ENCODE peak calls at places on chromosome 17, in four cellular contexts. K is adrenal gland, I is AG04450, M is mammary epithelial cell. B is an unnamed sample.

GRCh38 chr17:48545539-48545938 is 630 bp upstream of the HOXB2 start:
- DNase-seq in K (no peak), I (no peak), M (no peak), B (no peak)

GRCh38 chr17:8398980-8399379 is 1.4 kb upstream of the RNF222 start:
- DNase-seq in K (no peak), I (no peak), M (no peak), B (no peak)

GRCh38 chr17:2926019-2926650 is 129.9 kb downstream of the RAP1GAP2 start:
- DNase-seq in K (no peak), I (no peak), M (peak; percentile 94), B (peak; percentile 86)

GRCh38 chr17:77228224-77229215 is 87.8 kb downstream of the SEC14L1 start:
- DNase-seq in K (no peak), I (no peak), M (no peak), B (no peak)

GRCh38 chr17:48928876-48929811 is 15.5 kb downstream of the SNF8 start:
- DNase-seq in K (no peak), I (no peak), M (no peak), B (no peak)

GRCh38 chr17:56835259-56835575 is 1.3 kb downstream of the DGKE start:
- DNase-seq in K (peak; percentile 13), I (no peak), M (no peak), B (no peak)

GRCh38 chr17:72714357-72714966 is 378.0 kb downstream of the SLC39A11 start:
- DNase-seq in K (no peak), I (no peak), M (no peak), B (no peak)

GRCh38 chr17:73126716-73127473 is 34.4 kb upstream of the SLC39A11 start:
- DNase-seq in K (no peak), I (no peak), M (no peak), B (no peak)

GRCh38 chr17:7627250-7628121 is at the start of gene SAT2:
- DNase-seq in K (peak; percentile 98), I (peak; percentile 86), M (peak; percentile 87), B (peak; percentile 98)

DNA sequence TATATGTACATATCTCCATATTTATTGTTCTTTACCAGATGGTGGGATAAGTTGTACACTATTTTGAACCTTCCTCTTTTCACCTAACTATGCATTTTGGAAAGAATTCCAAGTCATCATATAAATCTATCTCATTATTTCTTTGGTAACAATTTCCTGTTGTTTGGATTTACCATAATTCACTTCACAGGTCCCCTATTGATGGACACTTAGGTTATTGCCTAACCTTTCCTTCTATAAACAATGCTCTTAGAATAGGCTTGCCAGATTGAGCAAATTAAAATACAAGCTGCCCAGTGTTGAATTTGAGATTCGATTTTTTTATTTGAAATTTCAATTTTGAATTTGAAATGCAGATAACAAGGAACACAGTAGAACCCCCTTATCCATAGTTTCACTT is 28.9 kb upstream of the DHX8 start:
- DNase-seq in K (no peak), I (no peak), M (no peak), B (no peak)
- TF ChIP-seq CTCF in K (no peak), I (no peak), M (no peak), B (no peak)

GRCh38 chr17:63694229-63694973 is 5.5 kb downstream of the LIMD2 start:
- DNase-seq in K (no peak), I (no peak), M (no peak), B (no peak)
- H3K27ac ChIP-seq in K (no peak overlapping the region), I (no peak overlapping the region), M (no peak overlapping the region), B (peak overlapping the region; percentile 62)

GRCh38 chr17:81831563-81831956 is 1.5 kb downstream of the MCRIP1 start:
- DNase-seq in K (no peak), I (no peak), M (no peak), B (no peak)
- TF ChIP-seq CTCF in K (no peak), I (no peak), M (no peak), B (no peak)

DNA sequence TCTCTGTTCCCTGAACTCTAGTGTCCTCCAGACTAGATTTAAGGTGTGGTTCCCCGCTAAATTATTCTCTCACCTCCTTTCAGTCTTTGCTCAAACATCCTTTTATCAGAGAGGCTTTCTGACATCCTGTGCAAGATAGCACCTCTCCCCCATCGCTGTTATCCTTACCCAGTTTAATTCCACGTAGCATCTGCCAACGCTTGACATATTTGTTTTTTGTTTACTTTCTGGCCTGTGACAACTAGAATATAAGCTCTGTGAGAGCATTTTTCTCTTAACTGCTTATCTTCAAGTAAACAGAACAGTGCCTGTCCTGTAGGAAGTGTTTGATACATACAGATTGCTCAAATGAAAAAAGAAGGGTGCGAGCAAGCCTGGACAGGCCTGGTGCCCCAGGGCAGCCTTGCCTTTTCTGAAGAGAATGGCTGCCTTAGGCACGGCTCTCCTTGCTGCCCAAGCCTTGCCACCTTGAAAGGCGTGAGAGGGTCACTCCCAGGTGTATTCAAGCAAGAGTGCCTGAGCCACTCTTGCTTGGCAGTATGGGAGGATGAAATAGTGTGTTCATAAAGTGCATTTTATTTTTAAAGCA is 9.7 kb downstream of the DYNLL2 start:
- DNase-seq in K (no peak), I (no peak), M (peak; percentile 41), B (peak; percentile 46)
- H3K27ac ChIP-seq in K (no peak overlapping the region), I (no peak overlapping the region), M (no peak overlapping the region), B (peak overlapping the region; percentile 49)

DNA sequence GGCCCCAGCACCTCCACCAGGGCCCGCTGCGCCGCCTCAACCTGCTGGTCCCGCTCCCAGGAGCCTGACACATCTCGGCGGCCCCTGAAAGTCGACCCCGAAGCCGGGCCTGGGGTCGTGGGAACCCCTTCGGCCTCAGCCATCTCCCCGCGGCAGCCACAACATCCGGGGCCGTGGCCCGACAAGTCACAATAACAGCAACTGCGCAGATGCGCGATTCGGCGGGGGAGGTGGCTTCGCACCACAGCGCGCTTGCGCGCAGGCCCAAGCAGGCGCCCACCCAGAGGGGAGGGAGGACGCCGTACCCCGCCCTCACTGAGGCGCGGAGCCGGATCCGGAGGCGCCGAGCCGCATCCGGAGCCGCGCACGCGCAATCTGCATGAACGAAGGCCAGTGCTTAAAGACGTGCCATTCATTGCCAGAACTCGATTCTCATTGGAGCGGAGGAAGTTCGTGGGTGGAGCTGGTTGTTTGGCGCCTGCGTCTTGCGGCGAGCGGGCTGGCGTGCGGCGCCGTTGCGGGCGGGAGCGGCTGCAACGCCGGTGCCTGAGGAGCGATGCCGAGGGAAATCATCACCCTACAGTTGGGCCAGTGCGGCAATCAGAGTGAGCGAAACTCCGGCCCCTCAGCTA is at the start of the genes RETREG3 and TUBG1:
- DNase-seq in K (peak; percentile 98), I (peak; percentile 99), M (peak; percentile 100), B (peak; percentile 99)
- TF ChIP-seq CTCF in K (no peak), I (no peak), M (peak; percentile 17), B (no peak)

GRCh38 chr17:5610956-5611355 is 26.6 kb upstream of the NLRP1 start:
- DNase-seq in K (no peak), I (no peak), M (no peak), B (no peak)

GRCh38 chr17:5608696-5609095 is 24.4 kb upstream of the NLRP1 start:
- DNase-seq in K (peak; percentile 22), I (no peak), M (no peak), B (no peak)

GRCh38 chr17:5605452-5605851 is 21.1 kb upstream of the NLRP1 start:
- DNase-seq in K (no peak), I (no peak), M (no peak), B (no peak)

DNA sequence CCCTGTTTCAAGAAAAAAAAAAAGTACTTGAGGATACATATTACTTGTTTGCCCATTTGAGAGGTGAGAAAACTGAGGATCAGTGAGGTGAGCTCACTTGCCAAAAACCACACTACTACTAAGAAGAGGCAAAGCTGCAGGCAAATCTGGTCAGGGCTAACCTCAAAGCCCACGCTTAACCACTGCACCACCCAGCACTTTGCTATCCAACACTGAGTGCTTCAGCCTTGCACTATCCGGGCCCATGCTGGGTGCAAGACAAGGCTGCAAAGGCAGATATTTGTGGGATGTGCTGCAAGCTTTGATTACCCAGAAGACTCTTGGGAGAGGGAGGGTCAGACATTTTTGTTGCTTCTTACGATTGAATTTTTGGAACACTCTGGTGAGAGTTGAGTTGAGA is 23.6 kb upstream of the NLRP1 start:
- DNase-seq in K (no peak), I (no peak), M (no peak), B (no peak)
- H3K27ac ChIP-seq in K (no peak overlapping the region), I (no peak overlapping the region), M (no peak overlapping the region), B (no peak overlapping the region)

DNA sequence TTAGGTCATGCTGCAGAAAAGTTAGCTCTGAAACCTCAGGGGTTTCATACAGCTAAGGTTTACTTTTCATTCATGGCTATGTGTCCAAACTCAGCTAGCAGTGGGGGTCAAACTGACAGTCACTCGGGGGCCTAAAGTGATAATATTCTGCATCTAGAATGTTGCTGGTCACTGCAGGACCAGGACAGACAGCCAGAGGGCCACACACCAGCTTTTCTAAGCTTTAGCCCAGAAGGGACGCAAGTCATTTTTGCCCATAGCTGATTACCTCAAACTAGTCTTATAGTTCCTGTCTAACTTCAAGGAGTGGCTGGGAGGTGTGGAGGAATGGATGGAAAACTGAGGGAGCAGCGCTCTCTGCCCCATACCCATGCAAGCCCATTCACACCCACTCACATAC is 163.0 kb upstream of the NLRP1 start:
- DNase-seq in K (no peak), I (no peak), M (no peak), B (no peak)
- TF ChIP-seq CTCF in K (no peak), I (peak; percentile 10), M (no peak), B (no peak)

GRCh38 chr17:9937901-9938300 is 32.8 kb upstream of the RCVRN start:
- DNase-seq in K (no peak), I (no peak), M (no peak), B (no peak)

GRCh38 chr17:9935408-9935807 is 30.3 kb upstream of the RCVRN start:
- DNase-seq in K (no peak), I (no peak), M (no peak), B (no peak)

GRCh38 chr17:9936075-9936474 is 31.0 kb upstream of the RCVRN start:
- DNase-seq in K (no peak), I (no peak), M (no peak), B (no peak)

GRCh38 chr17:9938764-9939163 is 33.7 kb upstream of the RCVRN start:
- DNase-seq in K (no peak), I (no peak), M (no peak), B (no peak)

GRCh38 chr17:9937164-9937835 is 32.2 kb upstream of the RCVRN start:
- DNase-seq in K (no peak), I (no peak), M (no peak), B (no peak)
- H3K27ac ChIP-seq in K (no peak overlapping the region), I (no peak overlapping the region), M (no peak overlapping the region), B (no peak overlapping the region)

B was measured in RWPE1.